ENCODE peak calls at places on chromosomes 1 and 21, in seven cellular contexts. One of them, this sample, is unnamed.

GRCh38 chr1:222777977-222778376 is 36.9 kb upstream of the DISP1 start:
- DNase-seq in AG08395: no peak
- DNase-seq in stimulated activated CD8-positive, alpha-beta memory T cell treated with anti-CD3 and anti-CD28 coated beads, Interleukin-4, amount 100 ng/mL, for 4 hours: no peak
- DNase-seq in natural killer cell: no peak
- DNase-seq in NCI-H446 treated with DMSO at 0.1 percent for 48 hours: no peak
- DNase-seq in upper lobe of right lung: no peak
- DNase-seq in H4: peak
- DNase-seq in this sample: no peak

GRCh38 chr1:227489572-227489971 is 73.8 kb upstream of the ZNF678 start:
- DNase-seq in AG08395: no peak
- DNase-seq in stimulated activated CD8-positive, alpha-beta memory T cell treated with anti-CD3 and anti-CD28 coated beads, Interleukin-4, amount 100 ng/mL, for 4 hours: no peak
- DNase-seq in natural killer cell: no peak
- DNase-seq in NCI-H446 treated with DMSO at 0.1 percent for 48 hours: no peak
- DNase-seq in upper lobe of right lung: no peak
- DNase-seq in H4: no peak
- DNase-seq in this sample: no peak

GRCh38 chr1:214318956-214319355 is 38.0 kb downstream of the SMYD2 start:
- DNase-seq in AG08395: no peak
- DNase-seq in stimulated activated CD8-positive, alpha-beta memory T cell treated with anti-CD3 and anti-CD28 coated beads, Interleukin-4, amount 100 ng/mL, for 4 hours: no peak
- DNase-seq in natural killer cell: no peak
- DNase-seq in NCI-H446 treated with DMSO at 0.1 percent for 48 hours: no peak
- DNase-seq in upper lobe of right lung: no peak
- DNase-seq in H4: no peak
- DNase-seq in this sample: no peak

GRCh38 chr1:228198977-228199590 is 8.8 kb upstream of the OBSCN start:
- DNase-seq in AG08395: peak
- DNase-seq in stimulated activated CD8-positive, alpha-beta memory T cell treated with anti-CD3 and anti-CD28 coated beads, Interleukin-4, amount 100 ng/mL, for 4 hours: no peak
- DNase-seq in natural killer cell: no peak
- DNase-seq in NCI-H446 treated with DMSO at 0.1 percent for 48 hours: no peak
- DNase-seq in upper lobe of right lung: no peak
- DNase-seq in H4: no peak
- DNase-seq in this sample: no peak

GRCh38 chr1:13829152-13829769 is 129.3 kb downstream of the PRDM2 start:
- DNase-seq in AG08395: no peak
- DNase-seq in stimulated activated CD8-positive, alpha-beta memory T cell treated with anti-CD3 and anti-CD28 coated beads, Interleukin-4, amount 100 ng/mL, for 4 hours: no peak
- DNase-seq in natural killer cell: no peak
- DNase-seq in NCI-H446 treated with DMSO at 0.1 percent for 48 hours: no peak
- DNase-seq in upper lobe of right lung: peak
- DNase-seq in H4: no peak
- DNase-seq in this sample: no peak

GRCh38 chr1:153438599-153438998 is 21.9 kb downstream of the S100A7 start:
- DNase-seq in AG08395: no peak
- DNase-seq in stimulated activated CD8-positive, alpha-beta memory T cell treated with anti-CD3 and anti-CD28 coated beads, Interleukin-4, amount 100 ng/mL, for 4 hours: no peak
- DNase-seq in natural killer cell: no peak
- DNase-seq in NCI-H446 treated with DMSO at 0.1 percent for 48 hours: no peak
- DNase-seq in upper lobe of right lung: no peak
- DNase-seq in H4: no peak
- DNase-seq in this sample: no peak

GRCh38 chr1:100622966-100623762 is 85.2 kb downstream of the GPR88 start:
- DNase-seq in AG08395: no peak
- DNase-seq in stimulated activated CD8-positive, alpha-beta memory T cell treated with anti-CD3 and anti-CD28 coated beads, Interleukin-4, amount 100 ng/mL, for 4 hours: no peak
- DNase-seq in natural killer cell: no peak
- DNase-seq in NCI-H446 treated with DMSO at 0.1 percent for 48 hours: no peak
- DNase-seq in upper lobe of right lung: no peak
- DNase-seq in H4: peak
- DNase-seq in this sample: no peak

GRCh38 chr21:34988139-34988538 is 61.0 kb downstream of the RUNX1 start:
- DNase-seq in AG08395: no peak
- DNase-seq in stimulated activated CD8-positive, alpha-beta memory T cell treated with anti-CD3 and anti-CD28 coated beads, Interleukin-4, amount 100 ng/mL, for 4 hours: no peak
- DNase-seq in natural killer cell: no peak
- DNase-seq in NCI-H446 treated with DMSO at 0.1 percent for 48 hours: no peak
- DNase-seq in upper lobe of right lung: no peak
- DNase-seq in H4: no peak
- DNase-seq in this sample: no peak

GRCh38 chr1:4725416-4725815 is 71.0 kb downstream of the AJAP1 start:
- DNase-seq in AG08395: no peak
- DNase-seq in stimulated activated CD8-positive, alpha-beta memory T cell treated with anti-CD3 and anti-CD28 coated beads, Interleukin-4, amount 100 ng/mL, for 4 hours: no peak
- DNase-seq in natural killer cell: no peak
- DNase-seq in NCI-H446 treated with DMSO at 0.1 percent for 48 hours: no peak
- DNase-seq in upper lobe of right lung: no peak
- DNase-seq in H4: no peak
- DNase-seq in this sample: no peak

GRCh38 chr21:25997788-25998611 is 172.6 kb downstream of the APP start:
- DNase-seq in AG08395: no peak
- DNase-seq in stimulated activated CD8-positive, alpha-beta memory T cell treated with anti-CD3 and anti-CD28 coated beads, Interleukin-4, amount 100 ng/mL, for 4 hours: no peak
- DNase-seq in natural killer cell: no peak
- DNase-seq in NCI-H446 treated with DMSO at 0.1 percent for 48 hours: no peak
- DNase-seq in upper lobe of right lung: no peak
- DNase-seq in H4: no peak
- DNase-seq in this sample: no peak

GRCh38 chr1:154666051-154666793 is 58.2 kb upstream of the ADAR start:
- DNase-seq in AG08395: no peak
- DNase-seq in stimulated activated CD8-positive, alpha-beta memory T cell treated with anti-CD3 and anti-CD28 coated beads, Interleukin-4, amount 100 ng/mL, for 4 hours: no peak
- DNase-seq in natural killer cell: no peak
- DNase-seq in NCI-H446 treated with DMSO at 0.1 percent for 48 hours: no peak
- DNase-seq in upper lobe of right lung: no peak
- DNase-seq in H4: no peak
- DNase-seq in this sample: no peak

GRCh38 chr1:224377676-224378006 is 21.0 kb downstream of the CNIH4 start:
- DNase-seq in AG08395: peak
- DNase-seq in stimulated activated CD8-positive, alpha-beta memory T cell treated with anti-CD3 and anti-CD28 coated beads, Interleukin-4, amount 100 ng/mL, for 4 hours: no peak
- DNase-seq in natural killer cell: peak
- DNase-seq in NCI-H446 treated with DMSO at 0.1 percent for 48 hours: no peak
- DNase-seq in upper lobe of right lung: no peak
- DNase-seq in H4: peak
- DNase-seq in this sample: no peak

GRCh38 chr1:118337346-118337745 is 152.3 kb upstream of the SPAG17 start:
- DNase-seq in AG08395: no peak
- DNase-seq in stimulated activated CD8-positive, alpha-beta memory T cell treated with anti-CD3 and anti-CD28 coated beads, Interleukin-4, amount 100 ng/mL, for 4 hours: no peak
- DNase-seq in natural killer cell: no peak
- DNase-seq in NCI-H446 treated with DMSO at 0.1 percent for 48 hours: no peak
- DNase-seq in upper lobe of right lung: no peak
- DNase-seq in H4: no peak
- DNase-seq in this sample: no peak

GRCh38 chr1:160656737-160657476 is 10.1 kb upstream of the SLAMF1 start:
- DNase-seq in AG08395: no peak
- DNase-seq in stimulated activated CD8-positive, alpha-beta memory T cell treated with anti-CD3 and anti-CD28 coated beads, Interleukin-4, amount 100 ng/mL, for 4 hours: no peak
- DNase-seq in natural killer cell: no peak
- DNase-seq in NCI-H446 treated with DMSO at 0.1 percent for 48 hours: no peak
- DNase-seq in upper lobe of right lung: no peak
- DNase-seq in H4: no peak
- DNase-seq in this sample: no peak

GRCh38 chr1:150233359-150234308 is 2.3 kb downstream of the ANP32E start:
- DNase-seq in AG08395: no peak
- DNase-seq in stimulated activated CD8-positive, alpha-beta memory T cell treated with anti-CD3 and anti-CD28 coated beads, Interleukin-4, amount 100 ng/mL, for 4 hours: peak
- DNase-seq in natural killer cell: no peak
- DNase-seq in NCI-H446 treated with DMSO at 0.1 percent for 48 hours: no peak
- DNase-seq in upper lobe of right lung: peak
- DNase-seq in H4: no peak
- DNase-seq in this sample: no peak

GRCh38 chr1:62025892-62026291 is 168.8 kb upstream of the L1TD1 start:
- DNase-seq in AG08395: no peak
- DNase-seq in stimulated activated CD8-positive, alpha-beta memory T cell treated with anti-CD3 and anti-CD28 coated beads, Interleukin-4, amount 100 ng/mL, for 4 hours: no peak
- DNase-seq in natural killer cell: no peak
- DNase-seq in NCI-H446 treated with DMSO at 0.1 percent for 48 hours: no peak
- DNase-seq in upper lobe of right lung: no peak
- DNase-seq in H4: no peak
- DNase-seq in this sample: no peak

GRCh38 chr1:45335732-45336365 is 4.1 kb upstream of the TOE1 start:
- DNase-seq in AG08395: no peak
- DNase-seq in stimulated activated CD8-positive, alpha-beta memory T cell treated with anti-CD3 and anti-CD28 coated beads, Interleukin-4, amount 100 ng/mL, for 4 hours: no peak
- DNase-seq in natural killer cell: no peak
- DNase-seq in NCI-H446 treated with DMSO at 0.1 percent for 48 hours: no peak
- DNase-seq in upper lobe of right lung: no peak
- DNase-seq in H4: no peak
- DNase-seq in this sample: no peak

GRCh38 chr1:67735806-67736627 is 51.0 kb downstream of the GADD45A start:
- DNase-seq in AG08395: peak
- DNase-seq in stimulated activated CD8-positive, alpha-beta memory T cell treated with anti-CD3 and anti-CD28 coated beads, Interleukin-4, amount 100 ng/mL, for 4 hours: no peak
- DNase-seq in natural killer cell: no peak
- DNase-seq in NCI-H446 treated with DMSO at 0.1 percent for 48 hours: peak
- DNase-seq in upper lobe of right lung: peak
- DNase-seq in H4: peak
- DNase-seq in this sample: peak

GRCh38 chr1:47996406-47997226 is 569 bp downstream of the TRABD2B start:
- DNase-seq in AG08395: peak
- DNase-seq in stimulated activated CD8-positive, alpha-beta memory T cell treated with anti-CD3 and anti-CD28 coated beads, Interleukin-4, amount 100 ng/mL, for 4 hours: no peak
- DNase-seq in natural killer cell: no peak
- DNase-seq in NCI-H446 treated with DMSO at 0.1 percent for 48 hours: no peak
- DNase-seq in upper lobe of right lung: no peak
- DNase-seq in H4: no peak
- DNase-seq in this sample: no peak

GRCh38 chr1:176801553-176802020 is 338.6 kb downstream of the PAPPA2 start:
- DNase-seq in AG08395: peak
- DNase-seq in stimulated activated CD8-positive, alpha-beta memory T cell treated with anti-CD3 and anti-CD28 coated beads, Interleukin-4, amount 100 ng/mL, for 4 hours: no peak
- DNase-seq in natural killer cell: no peak
- DNase-seq in NCI-H446 treated with DMSO at 0.1 percent for 48 hours: peak
- DNase-seq in upper lobe of right lung: no peak
- DNase-seq in H4: peak
- DNase-seq in this sample: peak

GRCh38 chr21:40421121-40421520 is 425.8 kb downstream of the DSCAM start:
- DNase-seq in AG08395: no peak
- DNase-seq in stimulated activated CD8-positive, alpha-beta memory T cell treated with anti-CD3 and anti-CD28 coated beads, Interleukin-4, amount 100 ng/mL, for 4 hours: no peak
- DNase-seq in natural killer cell: no peak
- DNase-seq in NCI-H446 treated with DMSO at 0.1 percent for 48 hours: no peak
- DNase-seq in upper lobe of right lung: no peak
- DNase-seq in H4: no peak
- DNase-seq in this sample: no peak

GRCh38 chr1:243475966-243476365 is 220.1 kb downstream of the SDCCAG8 start:
- DNase-seq in AG08395: peak
- DNase-seq in stimulated activated CD8-positive, alpha-beta memory T cell treated with anti-CD3 and anti-CD28 coated beads, Interleukin-4, amount 100 ng/mL, for 4 hours: no peak
- DNase-seq in natural killer cell: no peak
- DNase-seq in NCI-H446 treated with DMSO at 0.1 percent for 48 hours: peak
- DNase-seq in upper lobe of right lung: no peak
- DNase-seq in H4: no peak
- DNase-seq in this sample: peak

GRCh38 chr1:187509091-187509490 is 680.3 kb downstream of the PLA2G4A start:
- DNase-seq in AG08395: no peak
- DNase-seq in stimulated activated CD8-positive, alpha-beta memory T cell treated with anti-CD3 and anti-CD28 coated beads, Interleukin-4, amount 100 ng/mL, for 4 hours: no peak
- DNase-seq in natural killer cell: no peak
- DNase-seq in NCI-H446 treated with DMSO at 0.1 percent for 48 hours: no peak
- DNase-seq in upper lobe of right lung: no peak
- DNase-seq in H4: peak
- DNase-seq in this sample: no peak

GRCh38 chr1:88946845-88947244 is 45.6 kb downstream of the KYAT3 start:
- DNase-seq in AG08395: no peak
- DNase-seq in stimulated activated CD8-positive, alpha-beta memory T cell treated with anti-CD3 and anti-CD28 coated beads, Interleukin-4, amount 100 ng/mL, for 4 hours: no peak
- DNase-seq in natural killer cell: no peak
- DNase-seq in NCI-H446 treated with DMSO at 0.1 percent for 48 hours: no peak
- DNase-seq in upper lobe of right lung: no peak
- DNase-seq in H4: no peak
- DNase-seq in this sample: no peak

GRCh38 chr1:157363660-157364140 is 188.6 kb downstream of the FCRL5 start:
- DNase-seq in AG08395: peak
- DNase-seq in stimulated activated CD8-positive, alpha-beta memory T cell treated with anti-CD3 and anti-CD28 coated beads, Interleukin-4, amount 100 ng/mL, for 4 hours: no peak
- DNase-seq in natural killer cell: no peak
- DNase-seq in NCI-H446 treated with DMSO at 0.1 percent for 48 hours: no peak
- DNase-seq in upper lobe of right lung: no peak
- DNase-seq in H4: peak
- DNase-seq in this sample: no peak

GRCh38 chr1:27536004-27536757 is 46.2 kb upstream of the WASF2 start:
- DNase-seq in AG08395: no peak
- DNase-seq in stimulated activated CD8-positive, alpha-beta memory T cell treated with anti-CD3 and anti-CD28 coated beads, Interleukin-4, amount 100 ng/mL, for 4 hours: no peak
- DNase-seq in natural killer cell: no peak
- DNase-seq in NCI-H446 treated with DMSO at 0.1 percent for 48 hours: no peak
- DNase-seq in upper lobe of right lung: no peak
- DNase-seq in H4: no peak
- DNase-seq in this sample: no peak

GRCh38 chr1:95650631-95651030 is 416.6 kb downstream of the RWDD3 start:
- DNase-seq in AG08395: peak
- DNase-seq in stimulated activated CD8-positive, alpha-beta memory T cell treated with anti-CD3 and anti-CD28 coated beads, Interleukin-4, amount 100 ng/mL, for 4 hours: no peak
- DNase-seq in natural killer cell: no peak
- DNase-seq in NCI-H446 treated with DMSO at 0.1 percent for 48 hours: no peak
- DNase-seq in upper lobe of right lung: no peak
- DNase-seq in H4: no peak
- DNase-seq in this sample: no peak

GRCh38 chr1:89949991-89950624 is 44.8 kb upstream of the ZNF326 start:
- DNase-seq in AG08395: no peak
- DNase-seq in stimulated activated CD8-positive, alpha-beta memory T cell treated with anti-CD3 and anti-CD28 coated beads, Interleukin-4, amount 100 ng/mL, for 4 hours: no peak
- DNase-seq in natural killer cell: no peak
- DNase-seq in NCI-H446 treated with DMSO at 0.1 percent for 48 hours: no peak
- DNase-seq in upper lobe of right lung: no peak
- DNase-seq in H4: no peak
- DNase-seq in this sample: no peak

GRCh38 chr1:232845521-232845920 is 40.3 kb downstream of the MAP10 start:
- DNase-seq in AG08395: no peak
- DNase-seq in stimulated activated CD8-positive, alpha-beta memory T cell treated with anti-CD3 and anti-CD28 coated beads, Interleukin-4, amount 100 ng/mL, for 4 hours: no peak
- DNase-seq in natural killer cell: no peak
- DNase-seq in NCI-H446 treated with DMSO at 0.1 percent for 48 hours: no peak
- DNase-seq in upper lobe of right lung: no peak
- DNase-seq in H4: no peak
- DNase-seq in this sample: no peak

GRCh38 chr1:51558375-51558924 is 39.4 kb upstream of the EPS15 start:
- DNase-seq in AG08395: peak
- DNase-seq in stimulated activated CD8-positive, alpha-beta memory T cell treated with anti-CD3 and anti-CD28 coated beads, Interleukin-4, amount 100 ng/mL, for 4 hours: no peak
- DNase-seq in natural killer cell: no peak
- DNase-seq in NCI-H446 treated with DMSO at 0.1 percent for 48 hours: no peak
- DNase-seq in upper lobe of right lung: no peak
- DNase-seq in H4: no peak
- DNase-seq in this sample: no peak

GRCh38 chr1:45003741-45004140 is 7.4 kb downstream of the HECTD3 start:
- DNase-seq in AG08395: no peak
- DNase-seq in stimulated activated CD8-positive, alpha-beta memory T cell treated with anti-CD3 and anti-CD28 coated beads, Interleukin-4, amount 100 ng/mL, for 4 hours: no peak
- DNase-seq in natural killer cell: no peak
- DNase-seq in NCI-H446 treated with DMSO at 0.1 percent for 48 hours: no peak
- DNase-seq in upper lobe of right lung: peak
- DNase-seq in H4: no peak
- DNase-seq in this sample: no peak

GRCh38 chr21:28832013-28832714 is 160.5 kb downstream of the LTN1 start:
- DNase-seq in AG08395: peak
- DNase-seq in stimulated activated CD8-positive, alpha-beta memory T cell treated with anti-CD3 and anti-CD28 coated beads, Interleukin-4, amount 100 ng/mL, for 4 hours: no peak
- DNase-seq in natural killer cell: no peak
- DNase-seq in NCI-H446 treated with DMSO at 0.1 percent for 48 hours: no peak
- DNase-seq in upper lobe of right lung: no peak
- DNase-seq in H4: peak
- DNase-seq in this sample: no peak